ENCODE peak calls at places on chromosomes 2 and 18, in six cellular contexts. Q is stimulated activated naive CD8-positive, alpha-beta T cell treated with anti-CD3 and anti-CD28 coated beads, Interleukin-15, amount 100 ng/mL, for 72 hours; P is posterior vena cava; Z is Daoy; B is left colon; Y is HL-60. V is an unnamed sample.

GRCh38 chr2:183034806-183035205 is 3.5 kb downstream of the NCKAP1 start:
- DNase-seq in Y (no peak), Q (no peak), P (no peak), B (no peak), Z (peak), V (no peak)

GRCh38 chr2:47819834-47820233 is 36.9 kb downstream of the MSH6 start:
- DNase-seq in P (no peak), Q (no peak), B (no peak), Y (no peak), Z (no peak), V (no peak)

GRCh38 chr18:22336406-22336805 is 81.3 kb downstream of the CTAGE1 start:
- DNase-seq in Z (no peak), Y (no peak), B (no peak), Q (no peak), P (no peak), V (no peak)

GRCh38 chr18:62713651-62714247 is 1.6 kb upstream of the PHLPP1 start:
- DNase-seq in Y (no peak), Q (no peak), P (no peak), Z (no peak), B (peak), V (no peak)

GRCh38 chr2:179580378-179581146 is 280.9 kb downstream of the ZNF385B start:
- DNase-seq in P (no peak), Y (no peak), B (no peak), Q (no peak), Z (no peak), V (no peak)

GRCh38 chr2:105470979-105471378 is 72.1 kb upstream of the FHL2 start:
- DNase-seq in P (no peak), B (no peak), Y (no peak), Z (no peak), Q (no peak), V (no peak)

GRCh38 chr18:76460482-76460881 is 34.6 kb downstream of the ZNF516 start:
- DNase-seq in P (no peak), B (no peak), Y (no peak), Z (no peak), Q (no peak), V (no peak)

GRCh38 chr2:197034292-197034691 is 107.8 kb upstream of the PGAP1 start:
- DNase-seq in Z (no peak), Y (no peak), P (no peak), Q (no peak), B (no peak), V (no peak)

GRCh38 chr2:172442072-172442895 is 14.9 kb downstream of the ITGA6 start:
- DNase-seq in Y (no peak), Z (peak), P (no peak), B (peak), Q (no peak), V (peak)

GRCh38 chr2:80053522-80054338 is 250.8 kb downstream of the LRRTM1 start:
- DNase-seq in P (no peak), Z (no peak), B (no peak), Y (no peak), Q (no peak), V (no peak)

GRCh38 chr2:33598472-33599174 is 476 bp downstream of the FAM98A start:
- DNase-seq in Y (peak), B (peak), Q (peak), P (peak), Z (peak), V (peak)

GRCh38 chr2:134466141-134466540 is 212.3 kb downstream of the MGAT5 start:
- DNase-seq in B (peak), Q (no peak), P (no peak), Y (no peak), Z (peak), V (no peak)

GRCh38 chr2:130951018-130951417 is 114.3 kb downstream of the ARHGEF4 start:
- DNase-seq in Q (no peak), Z (no peak), B (no peak), P (no peak), Y (no peak), V (no peak)

GRCh38 chr18:812123-812672 is at the start of gene YES1:
- DNase-seq in P (peak), Y (peak), B (peak), Q (no peak), Z (peak), V (peak)

GRCh38 chr2:169300617-169301530 is 61.5 kb downstream of the LRP2 start:
- DNase-seq in Q (no peak), B (no peak), Y (no peak), P (no peak), Z (no peak), V (no peak)

GRCh38 chr2:237452846-237453245 is 34.2 kb upstream of the MLPH start:
- DNase-seq in Z (no peak), Y (no peak), Q (no peak), B (no peak), P (no peak), V (no peak)

GRCh38 chr2:203998195-203998804 is 61.7 kb downstream of the ICOS start:
- DNase-seq in P (no peak), Y (no peak), Q (no peak), B (no peak), Z (peak), V (no peak)

V was measured in mucosa of descending colon.